ENCODE peak calls at places on chromosomes 2 and 18, in eight cellular contexts. One of them, this sample, is unnamed.
A peak's percentile ranks its signal among the peaks of the same experiment; 100 is the strongest.

GRCh38 chr18:26103579-26103978 is 13.2 kb upstream of the SS18 start:
- DNase-seq in neural crest cell: peak; percentile 4
- DNase-seq in dorsolateral prefrontal cortex: no peak
- DNase-seq in PC-9: no peak
- DNase-seq in CD4-positive, alpha-beta T cell: peak; percentile 13
- DNase-seq in fibroblast of lung: no peak
- DNase-seq in HFF-Myc: no peak
- DNase-seq in mucosa of descending colon: no peak
- DNase-seq in this sample: no peak

GRCh38 chr2:197360744-197361156 is 50.2 kb upstream of the ANKRD44 start:
- DNase-seq in neural crest cell: no peak
- DNase-seq in dorsolateral prefrontal cortex: no peak
- DNase-seq in PC-9: no peak
- DNase-seq in CD4-positive, alpha-beta T cell: no peak
- DNase-seq in fibroblast of lung: peak; percentile 31
- DNase-seq in HFF-Myc: peak; percentile 84
- DNase-seq in mucosa of descending colon: no peak
- DNase-seq in this sample: no peak

GRCh38 chr2:236959876-236960275 is 125.8 kb upstream of the COPS8 start:
- DNase-seq in neural crest cell: no peak
- DNase-seq in dorsolateral prefrontal cortex: no peak
- DNase-seq in PC-9: no peak
- DNase-seq in CD4-positive, alpha-beta T cell: no peak
- DNase-seq in fibroblast of lung: no peak
- DNase-seq in HFF-Myc: no peak
- DNase-seq in mucosa of descending colon: no peak
- DNase-seq in this sample: no peak

GRCh38 chr2:11097038-11097720 is 58.1 kb upstream of the SLC66A3 start:
- DNase-seq in neural crest cell: no peak
- DNase-seq in dorsolateral prefrontal cortex: no peak
- DNase-seq in PC-9: peak; percentile 70
- DNase-seq in CD4-positive, alpha-beta T cell: no peak
- DNase-seq in fibroblast of lung: peak; percentile 60
- DNase-seq in HFF-Myc: no peak
- DNase-seq in mucosa of descending colon: no peak
- DNase-seq in this sample: no peak

GRCh38 chr18:3886575-3887322 is 436.8 kb downstream of the TGIF1 start:
- DNase-seq in neural crest cell: no peak
- DNase-seq in dorsolateral prefrontal cortex: no peak
- DNase-seq in PC-9: no peak
- DNase-seq in CD4-positive, alpha-beta T cell: no peak
- DNase-seq in fibroblast of lung: no peak
- DNase-seq in HFF-Myc: no peak
- DNase-seq in mucosa of descending colon: no peak
- DNase-seq in this sample: no peak

GRCh38 chr2:44751754-44752479 is 189.6 kb upstream of the SIX3 start:
- DNase-seq in neural crest cell: no peak
- DNase-seq in dorsolateral prefrontal cortex: no peak
- DNase-seq in PC-9: no peak
- DNase-seq in CD4-positive, alpha-beta T cell: no peak
- DNase-seq in fibroblast of lung: no peak
- DNase-seq in HFF-Myc: no peak
- DNase-seq in mucosa of descending colon: no peak
- DNase-seq in this sample: no peak

GRCh38 chr18:23377669-23378469 is 75.2 kb upstream of the RIOK3 start:
- DNase-seq in neural crest cell: no peak
- DNase-seq in dorsolateral prefrontal cortex: no peak
- DNase-seq in PC-9: peak; percentile 66
- DNase-seq in CD4-positive, alpha-beta T cell: no peak
- DNase-seq in fibroblast of lung: peak; percentile 89
- DNase-seq in HFF-Myc: peak; percentile 61
- DNase-seq in mucosa of descending colon: no peak
- DNase-seq in this sample: no peak

GRCh38 chr2:109260886-109261700 is 132.1 kb downstream of the SH3RF3 start:
- DNase-seq in neural crest cell: no peak
- DNase-seq in dorsolateral prefrontal cortex: no peak
- DNase-seq in PC-9: no peak
- DNase-seq in CD4-positive, alpha-beta T cell: no peak
- DNase-seq in fibroblast of lung: no peak
- DNase-seq in HFF-Myc: no peak
- DNase-seq in mucosa of descending colon: no peak
- DNase-seq in this sample: no peak

GRCh38 chr2:240179941-240180666 is 39.6 kb upstream of the OTOS start:
- DNase-seq in neural crest cell: no peak
- DNase-seq in dorsolateral prefrontal cortex: no peak
- DNase-seq in PC-9: no peak
- DNase-seq in CD4-positive, alpha-beta T cell: no peak
- DNase-seq in fibroblast of lung: no peak
- DNase-seq in HFF-Myc: no peak
- DNase-seq in mucosa of descending colon: no peak
- DNase-seq in this sample: no peak

GRCh38 chr2:241728000-241728399 is 6.4 kb upstream of the D2HGDH start:
- DNase-seq in neural crest cell: no peak
- DNase-seq in dorsolateral prefrontal cortex: no peak
- DNase-seq in PC-9: no peak
- DNase-seq in CD4-positive, alpha-beta T cell: no peak
- DNase-seq in fibroblast of lung: no peak
- DNase-seq in HFF-Myc: no peak
- DNase-seq in mucosa of descending colon: no peak
- DNase-seq in this sample: no peak

GRCh38 chr2:119290859-119291587 is 67.4 kb downstream of the STEAP3 start:
- DNase-seq in neural crest cell: peak; percentile 91
- DNase-seq in dorsolateral prefrontal cortex: peak; percentile 64
- DNase-seq in PC-9: peak; percentile 70
- DNase-seq in CD4-positive, alpha-beta T cell: peak; percentile 66
- DNase-seq in fibroblast of lung: peak; percentile 17
- DNase-seq in HFF-Myc: peak; percentile 19
- DNase-seq in mucosa of descending colon: no peak
- DNase-seq in this sample: peak; percentile 37

GRCh38 chr2:206521115-206521514 is 77.8 kb downstream of the ADAM23 start:
- DNase-seq in neural crest cell: no peak
- DNase-seq in dorsolateral prefrontal cortex: no peak
- DNase-seq in PC-9: no peak
- DNase-seq in CD4-positive, alpha-beta T cell: no peak
- DNase-seq in fibroblast of lung: no peak
- DNase-seq in HFF-Myc: no peak
- DNase-seq in mucosa of descending colon: no peak
- DNase-seq in this sample: no peak

GRCh38 chr2:2060431-2060830 is 270.6 kb downstream of the MYT1L start:
- DNase-seq in neural crest cell: no peak
- DNase-seq in dorsolateral prefrontal cortex: no peak
- DNase-seq in PC-9: no peak
- DNase-seq in CD4-positive, alpha-beta T cell: no peak
- DNase-seq in fibroblast of lung: no peak
- DNase-seq in HFF-Myc: no peak
- DNase-seq in mucosa of descending colon: no peak
- DNase-seq in this sample: no peak

GRCh38 chr2:178825183-178825582 is 18.0 kb upstream of the TTN start:
- DNase-seq in neural crest cell: no peak
- DNase-seq in dorsolateral prefrontal cortex: no peak
- DNase-seq in PC-9: no peak
- DNase-seq in CD4-positive, alpha-beta T cell: no peak
- DNase-seq in fibroblast of lung: peak; percentile 55
- DNase-seq in HFF-Myc: no peak
- DNase-seq in mucosa of descending colon: no peak
- DNase-seq in this sample: no peak

GRCh38 chr2:177058747-177059146 is 153.8 kb upstream of the HNRNPA3 start:
- DNase-seq in neural crest cell: no peak
- DNase-seq in dorsolateral prefrontal cortex: no peak
- DNase-seq in PC-9: no peak
- DNase-seq in CD4-positive, alpha-beta T cell: no peak
- DNase-seq in fibroblast of lung: no peak
- DNase-seq in HFF-Myc: no peak
- DNase-seq in mucosa of descending colon: no peak
- DNase-seq in this sample: no peak

GRCh38 chr2:177059313-177059712 is 153.3 kb upstream of the HNRNPA3 start:
- DNase-seq in neural crest cell: no peak
- DNase-seq in dorsolateral prefrontal cortex: no peak
- DNase-seq in PC-9: no peak
- DNase-seq in CD4-positive, alpha-beta T cell: no peak
- DNase-seq in fibroblast of lung: no peak
- DNase-seq in HFF-Myc: no peak
- DNase-seq in mucosa of descending colon: no peak
- DNase-seq in this sample: no peak

GRCh38 chr2:177051278-177051677 is 161.3 kb upstream of the HNRNPA3 start:
- DNase-seq in neural crest cell: no peak
- DNase-seq in dorsolateral prefrontal cortex: no peak
- DNase-seq in PC-9: no peak
- DNase-seq in CD4-positive, alpha-beta T cell: no peak
- DNase-seq in fibroblast of lung: no peak
- DNase-seq in HFF-Myc: no peak
- DNase-seq in mucosa of descending colon: no peak
- DNase-seq in this sample: no peak

GRCh38 chr2:177056540-177056939 is 156.1 kb upstream of the HNRNPA3 start:
- DNase-seq in neural crest cell: no peak
- DNase-seq in dorsolateral prefrontal cortex: no peak
- DNase-seq in PC-9: no peak
- DNase-seq in CD4-positive, alpha-beta T cell: no peak
- DNase-seq in fibroblast of lung: no peak
- DNase-seq in HFF-Myc: no peak
- DNase-seq in mucosa of descending colon: no peak
- DNase-seq in this sample: no peak
- TF ChIP-seq CTCF in neural crest cell: peak; percentile 20
- TF ChIP-seq CTCF in dorsolateral prefrontal cortex: no peak
- TF ChIP-seq CTCF in PC-9: no peak
- TF ChIP-seq CTCF in CD4-positive, alpha-beta T cell: no peak
- TF ChIP-seq CTCF in fibroblast of lung: peak; percentile 22
- TF ChIP-seq CTCF in HFF-Myc: peak; percentile 21
- TF ChIP-seq CTCF in mucosa of descending colon: no peak
- TF ChIP-seq CTCF in this sample: no peak

GRCh38 chr18:33201509-33201926 is 239.0 kb downstream of the CCDC178 start:
- DNase-seq in neural crest cell: peak; percentile 36
- DNase-seq in dorsolateral prefrontal cortex: no peak
- DNase-seq in PC-9: no peak
- DNase-seq in CD4-positive, alpha-beta T cell: no peak
- DNase-seq in fibroblast of lung: peak; percentile 64
- DNase-seq in HFF-Myc: no peak
- DNase-seq in mucosa of descending colon: no peak
- DNase-seq in this sample: no peak
- TF ChIP-seq CTCF in neural crest cell: peak; percentile 75
- TF ChIP-seq CTCF in dorsolateral prefrontal cortex: peak; percentile 60
- TF ChIP-seq CTCF in PC-9: no peak
- TF ChIP-seq CTCF in CD4-positive, alpha-beta T cell: no peak
- TF ChIP-seq CTCF in fibroblast of lung: peak; percentile 88
- TF ChIP-seq CTCF in HFF-Myc: peak; percentile 41
- TF ChIP-seq CTCF in mucosa of descending colon: peak; percentile 39
- TF ChIP-seq CTCF in this sample: no peak

GRCh38 chr2:140734992-140735391 is 1395.8 kb downstream of the LRP1B start:
- DNase-seq in neural crest cell: no peak
- DNase-seq in dorsolateral prefrontal cortex: no peak
- DNase-seq in PC-9: no peak
- DNase-seq in CD4-positive, alpha-beta T cell: no peak
- DNase-seq in fibroblast of lung: no peak
- DNase-seq in HFF-Myc: no peak
- DNase-seq in mucosa of descending colon: no peak
- DNase-seq in this sample: no peak
- TF ChIP-seq CTCF in neural crest cell: no peak
- TF ChIP-seq CTCF in dorsolateral prefrontal cortex: no peak
- TF ChIP-seq CTCF in PC-9: no peak
- TF ChIP-seq CTCF in CD4-positive, alpha-beta T cell: no peak
- TF ChIP-seq CTCF in fibroblast of lung: no peak
- TF ChIP-seq CTCF in HFF-Myc: no peak
- TF ChIP-seq CTCF in mucosa of descending colon: no peak
- TF ChIP-seq CTCF in this sample: no peak

DNA sequence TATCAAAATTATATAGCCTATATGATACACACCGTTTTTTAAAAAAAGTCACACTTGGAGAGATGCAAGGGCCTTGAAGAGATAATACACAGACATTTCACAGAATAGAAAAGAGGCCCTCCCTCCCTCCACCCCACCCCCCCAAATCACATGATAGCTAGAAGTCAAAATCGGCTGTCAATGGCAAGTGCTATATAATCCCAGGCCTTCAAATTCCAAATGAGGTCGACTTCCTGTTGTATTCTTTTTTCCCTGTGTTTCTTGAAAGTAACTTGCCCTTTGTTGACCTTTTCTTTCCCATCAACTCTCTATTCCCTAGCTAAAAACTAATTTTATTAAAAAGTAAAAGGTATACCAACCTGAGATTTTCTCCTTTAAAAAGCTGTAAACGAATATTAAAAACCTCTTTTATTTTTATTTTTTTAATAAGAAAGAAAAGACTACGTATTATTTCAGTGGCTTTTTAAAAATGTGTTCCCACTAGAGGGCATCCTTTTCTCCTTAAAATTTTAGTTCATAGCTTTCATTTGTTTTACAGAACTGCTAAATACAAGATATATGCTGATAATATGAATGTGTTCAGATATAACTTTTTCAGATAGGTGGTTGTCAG is 46.6 kb downstream of the KCMF1 start:
- DNase-seq in neural crest cell: no peak
- DNase-seq in dorsolateral prefrontal cortex: no peak
- DNase-seq in PC-9: no peak
- DNase-seq in CD4-positive, alpha-beta T cell: no peak
- DNase-seq in fibroblast of lung: peak; percentile 57
- DNase-seq in HFF-Myc: no peak
- DNase-seq in mucosa of descending colon: no peak
- DNase-seq in this sample: no peak
- TF ChIP-seq CTCF in neural crest cell: peak; percentile 67
- TF ChIP-seq CTCF in dorsolateral prefrontal cortex: peak; percentile 41
- TF ChIP-seq CTCF in PC-9: peak; percentile 66
- TF ChIP-seq CTCF in CD4-positive, alpha-beta T cell: peak; percentile 65
- TF ChIP-seq CTCF in fibroblast of lung: peak; percentile 38
- TF ChIP-seq CTCF in HFF-Myc: peak; percentile 14
- TF ChIP-seq CTCF in mucosa of descending colon: peak; percentile 16
- TF ChIP-seq CTCF in this sample: no peak